ENCODE peak calls at places on chromosomes 11 and 22, in seven cellular contexts. F is renal cortical epithelial cell; K is stimulated activated CD4-positive, alpha-beta T cell treated with anti-CD3 and anti-CD28 coated beads, TNF-alpha, amount 100 ng/mL, for 1 hour; J is mucosa of gallbladder; V is psoas muscle; Y is EH; G is left ventricle myocardium inferior. D is an unnamed sample.

GRCh38 chr11:115267871-115268270 is 236.3 kb downstream of the CADM1 start:
- DNase-seq in J (no peak), F (no peak), Y (no peak), G (no peak), V (no peak), K (no peak), D (no peak)

GRCh38 chr11:93444671-93445073 is 98.5 kb downstream of the SMCO4 start:
- DNase-seq in V (no peak), Y (no peak), K (no peak), J (no peak), G (no peak), F (peak), D (no peak)

GRCh38 chr11:118918128-118918685 is 7.5 kb downstream of the BCL9L start:
- DNase-seq in V (peak), F (peak), K (no peak), Y (peak), J (peak), G (peak), D (peak)

GRCh38 chr11:39990413-39990812 is 1469.0 kb downstream of the LRRC4C start:
- DNase-seq in Y (no peak), V (no peak), J (no peak), K (no peak), G (no peak), F (peak), D (no peak)

GRCh38 chr11:63518548-63518947 is 12.7 kb downstream of the LGALS12 start:
- DNase-seq in J (no peak), G (no peak), F (no peak), K (no peak), Y (peak), V (no peak), D (no peak)

GRCh38 chr11:121295246-121296007 is 2.9 kb downstream of the SC5D start:
- DNase-seq in K (no peak), J (no peak), G (no peak), F (no peak), Y (no peak), V (no peak), D (no peak)

GRCh38 chr11:13054278-13054677 is 45.2 kb downstream of the RASSF10 start:
- DNase-seq in G (no peak), J (peak), V (no peak), K (no peak), F (no peak), Y (no peak), D (no peak)

GRCh38 chr22:23520875-23521441 is 59.1 kb downstream of the IGLL1 start:
- DNase-seq in F (no peak), K (no peak), V (no peak), Y (peak), J (no peak), G (peak), D (peak)

GRCh38 chr11:61961570-61962212 is 5.7 kb downstream of the FTH1 start:
- DNase-seq in V (peak), F (peak), J (no peak), Y (peak), K (no peak), G (peak), D (no peak)

GRCh38 chr11:36007127-36007824 is 63.4 kb downstream of the LDLRAD3 start:
- DNase-seq in F (no peak), K (no peak), J (no peak), Y (no peak), G (no peak), V (no peak), D (no peak)

GRCh38 chr11:64659417-64660144 is 63.4 kb downstream of the NRXN2 start:
- DNase-seq in F (peak), J (no peak), V (no peak), Y (peak), K (no peak), G (no peak), D (no peak)

GRCh38 chr11:32232516-32232915 is 141.6 kb downstream of the RCN1 start:
- DNase-seq in Y (no peak), V (no peak), K (no peak), J (no peak), F (no peak), G (no peak), D (no peak)

GRCh38 chr22:42747701-42748513 is 27.2 kb upstream of the A4GALT start:
- DNase-seq in K (no peak), V (no peak), J (no peak), F (no peak), G (no peak), Y (peak), D (no peak)

GRCh38 chr22:20885557-20886323 is 26.9 kb downstream of the SNAP29 start:
- DNase-seq in Y (peak), K (no peak), F (peak), V (peak), G (peak), J (peak), D (peak)

GRCh38 chr11:20002312-20003216 is 157.7 kb downstream of the DBX1 start:
- DNase-seq in V (no peak), K (no peak), G (no peak), F (peak), Y (peak), J (no peak), D (no peak)

GRCh38 chr11:63711838-63712237 is 30.5 kb downstream of the RTN3 start:
- DNase-seq in F (no peak), Y (no peak), J (no peak), K (no peak), G (no peak), V (no peak), D (no peak)

GRCh38 chr11:2380807-2381350 is 3.8 kb downstream of the CD81 start:
- DNase-seq in V (peak), G (peak), F (no peak), Y (no peak), J (peak), K (no peak), D (peak)

GRCh38 chr11:46436113-46436512 is 44.5 kb upstream of the CHRM4 start:
- DNase-seq in K (no peak), V (no peak), Y (no peak), G (no peak), J (no peak), F (no peak), D (no peak)

GRCh38 chr11:130209128-130209932 is 49.7 kb downstream of the ST14 start:
- DNase-seq in J (no peak), K (no peak), Y (no peak), G (no peak), F (no peak), V (no peak), D (peak)

GRCh38 chr22:31586137-31586920 is 75.7 kb downstream of the PISD start:
- DNase-seq in G (no peak), Y (peak), K (no peak), J (no peak), V (no peak), F (no peak), D (no peak)

GRCh38 chr11:131408011-131408640 is 37.7 kb downstream of the NTM start:
- DNase-seq in Y (peak), F (peak), V (no peak), J (peak), G (peak), K (no peak), D (peak)

GRCh38 chr11:93737904-93738612 is 3.2 kb downstream of the TAF1D start:
- DNase-seq in Y (peak), K (no peak), V (no peak), F (peak), J (no peak), G (no peak), D (no peak)

GRCh38 chr11:92826597-92826996 is 142.9 kb upstream of the MTNR1B start:
- DNase-seq in K (no peak), V (no peak), G (no peak), J (no peak), Y (no peak), F (no peak), D (no peak)

GRCh38 chr11:125402436-125402835 is 93.6 kb downstream of the FEZ1 start:
- DNase-seq in J (no peak), F (peak), G (no peak), Y (peak), K (no peak), V (no peak), D (no peak)

GRCh38 chr11:130633466-130633865 is 185.0 kb downstream of the ADAMTS15 start:
- DNase-seq in K (no peak), V (no peak), F (peak), J (no peak), G (no peak), Y (peak), D (no peak)

GRCh38 chr11:70928854-70929598 is 323.4 kb downstream of the SHANK2 start:
- DNase-seq in J (no peak), Y (no peak), G (no peak), F (no peak), K (no peak), V (no peak), D (no peak)

GRCh38 chr11:117851091-117851490 is 25.4 kb downstream of the FXYD6 start:
- DNase-seq in Y (no peak), K (no peak), F (no peak), V (no peak), G (no peak), J (no peak), D (no peak)

GRCh38 chr11:3853935-3854659 is 1.4 kb upstream of the STIM1 start:
- DNase-seq in K (peak), F (no peak), Y (no peak), J (peak), V (peak), G (peak), D (peak)

GRCh38 chr11:32829680-32830412 is at the start of gene PRRG4:
- DNase-seq in G (peak), K (no peak), Y (peak), J (peak), F (peak), V (peak), D (peak)

GRCh38 chr11:34331329-34331728 is 26.5 kb downstream of the ABTB2 start:
- DNase-seq in J (no peak), Y (peak), F (peak), G (no peak), V (no peak), K (no peak), D (no peak)

GRCh38 chr11:131710511-131710910 is 340.1 kb downstream of the NTM start:
- DNase-seq in G (no peak), K (no peak), Y (peak), J (no peak), F (peak), V (no peak), D (no peak)

GRCh38 chr11:75507571-75507970 is 18.2 kb downstream of the GDPD5 start:
- DNase-seq in F (no peak), Y (no peak), G (no peak), K (no peak), V (no peak), J (no peak), D (no peak)

D was measured in left colon.